ENCODE peak calls at places on chromosomes 2 and 18, in ten cellular contexts. V is Peyer's patch; J is GM13976; X is astrocyte of the spinal cord; M is CD8-positive, alpha-beta T cell; F is CD4-positive, alpha-beta T cell; R is NB4; W is mesothelial cell of epicardium; K is foreskin fibroblast; Z is RWPE1. Y is an unnamed sample.

GRCh38 chr2:25971596-25971995 is 10.7 kb downstream of the KIF3C start:
- DNase-seq in F (no peak), W (no peak), M (no peak), X (no peak), R (no peak), K (no peak), V (no peak), J (no peak), Z (no peak), Y (no peak)

GRCh38 chr2:37623971-37624897 is 47.2 kb downstream of the CDC42EP3 start:
- DNase-seq in F (no peak), X (peak; percentile 62), R (peak; percentile 42), K (peak; percentile 54), W (no peak), J (peak; percentile 52), V (no peak), M (no peak), Z (peak; percentile 76), Y (no peak)

GRCh38 chr2:159879061-159879604 is 81.1 kb upstream of the CD302 start:
- DNase-seq in R (no peak), K (peak; percentile 70), V (no peak), Z (no peak), W (no peak), J (peak; percentile 47), X (peak; percentile 65), F (no peak), M (no peak), Y (no peak)

GRCh38 chr18:70154591-70155194 is 50.8 kb downstream of the RTTN start:
- DNase-seq in J (no peak), X (peak; percentile 80), Z (no peak), K (peak; percentile 86), R (no peak), V (no peak), M (no peak), F (no peak), W (no peak), Y (no peak)

GRCh38 chr18:42446195-42446594 is 491.2 kb downstream of the PIK3C3 start:
- DNase-seq in Z (no peak), F (no peak), J (no peak), K (peak; percentile 0), V (no peak), M (no peak), X (peak; percentile 92), W (no peak), R (no peak), Y (no peak)

GRCh38 chr2:63347361-63347760 is 240.9 kb downstream of the WDPCP start:
- DNase-seq in J (no peak), V (no peak), Z (no peak), R (no peak), W (no peak), X (no peak), K (no peak), F (no peak), M (no peak), Y (no peak)

GRCh38 chr2:38106420-38107182 is 30.6 kb upstream of the CYP1B1 start:
- DNase-seq in R (peak; percentile 75), F (no peak), J (no peak), W (no peak), V (no peak), K (peak; percentile 81), X (peak; percentile 79), Z (no peak), M (no peak), Y (peak; percentile 19)

GRCh38 chr2:237597680-237598145 is 7.2 kb upstream of the RAB17 start:
- DNase-seq in M (no peak), V (no peak), Z (no peak), K (no peak), W (no peak), J (no peak), X (no peak), F (no peak), R (no peak), Y (no peak)

GRCh38 chr2:97965146-97965545 is 30.6 kb downstream of the TMEM131 start:
- DNase-seq in M (no peak), Z (no peak), V (peak; percentile 59), J (no peak), R (no peak), F (no peak), W (no peak), X (no peak), K (no peak), Y (no peak)

GRCh38 chr2:128315829-128316776 is 2.6 kb downstream of the HS6ST1 start:
- DNase-seq in W (peak; percentile 40), K (peak; percentile 55), Z (no peak), V (peak; percentile 47), J (peak; percentile 15), M (no peak), X (no peak), R (peak; percentile 36), F (peak; percentile 0), Y (no peak)

GRCh38 chr2:74149249-74149530 is 1.5 kb upstream of the BOLA3 start:
- DNase-seq in X (no peak), K (peak; percentile 18), F (no peak), J (no peak), V (no peak), Z (no peak), W (no peak), M (no peak), R (no peak), Y (no peak)

GRCh38 chr18:8844721-8845148 is 139.4 kb downstream of the MTCL1 start:
- DNase-seq in X (peak; percentile 33), W (no peak), J (no peak), F (no peak), Z (peak; percentile 19), V (no peak), K (no peak), R (no peak), M (peak; percentile 33), Y (peak; percentile 16)

GRCh38 chr2:120405769-120406119 is 59.8 kb downstream of the INHBB start:
- DNase-seq in V (no peak), X (no peak), W (no peak), M (no peak), J (no peak), F (no peak), Z (no peak), R (no peak), K (no peak), Y (no peak)

GRCh38 chr18:59767732-59768131 is 70.5 kb upstream of the CCBE1 start:
- DNase-seq in W (no peak), Z (no peak), V (no peak), M (no peak), X (peak; percentile 16), F (no peak), R (no peak), K (peak; percentile 76), J (no peak), Y (no peak)

GRCh38 chr18:26813043-26813442 is 52.5 kb downstream of the AQP4 start:
- DNase-seq in J (peak; percentile 22), F (no peak), R (peak; percentile 51), W (no peak), Z (peak; percentile 13), K (no peak), X (no peak), M (no peak), V (peak; percentile 74), Y (peak; percentile 36)
- TF ChIP-seq CTCF in J (peak; percentile 55), F (no peak), R (peak; percentile 25), W (no peak), Z (no peak), K (peak; percentile 9), X (peak; percentile 17), M (no peak), V (peak; percentile 53), Y (peak; percentile 50)

GRCh38 chr18:74082476-74083070 is 65.1 kb downstream of the FBXO15 start:
- DNase-seq in R (peak; percentile 74), W (peak; percentile 51), M (peak; percentile 78), F (peak; percentile 75), V (peak; percentile 77), Z (peak; percentile 20), K (peak; percentile 76), X (peak; percentile 57), J (peak; percentile 64), Y (peak; percentile 52)
- TF ChIP-seq CTCF in R (peak; percentile 57), W (no peak), M (no peak), F (peak; percentile 60), V (peak; percentile 56), Z (no peak), K (peak; percentile 56), X (peak; percentile 63), J (peak; percentile 18), Y (peak; percentile 32)

DNA sequence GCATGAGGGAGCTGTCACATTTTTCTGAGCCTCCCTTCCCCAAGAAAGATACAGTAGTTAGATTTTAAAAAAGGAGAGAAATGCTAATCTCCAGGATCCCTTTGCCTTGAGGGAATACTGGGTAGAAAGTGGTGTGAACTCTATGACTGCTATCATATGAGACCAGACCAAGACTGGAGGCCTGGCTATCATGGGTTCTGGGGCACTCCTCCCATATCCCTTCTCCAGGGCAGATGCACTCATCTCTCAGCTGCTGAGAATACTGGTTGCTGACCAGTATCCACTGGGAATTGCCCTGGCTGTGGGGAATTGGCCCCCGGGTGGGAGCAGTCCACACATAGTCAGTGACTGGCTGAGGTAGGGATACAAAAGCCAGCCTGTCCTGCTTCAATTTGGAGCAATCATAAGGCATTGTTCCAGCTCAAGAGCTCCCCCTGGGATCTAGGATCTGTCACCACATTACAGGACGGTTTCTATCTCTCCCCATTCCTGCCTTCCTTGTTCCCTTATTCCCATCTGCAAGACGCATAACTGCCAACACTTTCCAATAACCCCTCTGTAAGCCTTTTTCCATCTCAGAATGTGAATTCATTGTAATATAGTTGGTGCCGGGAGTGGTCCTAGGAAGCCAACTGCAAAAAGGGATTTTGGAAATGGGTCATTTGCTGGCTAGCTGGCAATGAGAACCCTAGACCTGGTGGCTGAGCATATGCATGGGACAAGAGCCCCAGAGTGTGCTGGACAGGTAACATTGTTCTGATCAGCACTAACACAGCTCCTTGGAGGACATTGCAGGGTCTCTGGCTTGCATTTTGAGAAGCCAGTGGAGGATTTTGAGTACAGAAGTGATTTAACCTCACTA is 35.4 kb upstream of the REEP1 start:
- DNase-seq in F (no peak), M (no peak), X (peak; percentile 25), J (no peak), Z (peak; percentile 48), R (peak; percentile 49), W (no peak), K (peak; percentile 65), V (peak; percentile 70), Y (peak; percentile 44)
- TF ChIP-seq CTCF in F (peak; percentile 25), M (no peak), X (peak; percentile 67), J (peak; percentile 21), Z (peak; percentile 42), R (peak; percentile 55), W (peak; percentile 46), K (peak; percentile 71), V (peak; percentile 68), Y (peak; percentile 68)

DNA sequence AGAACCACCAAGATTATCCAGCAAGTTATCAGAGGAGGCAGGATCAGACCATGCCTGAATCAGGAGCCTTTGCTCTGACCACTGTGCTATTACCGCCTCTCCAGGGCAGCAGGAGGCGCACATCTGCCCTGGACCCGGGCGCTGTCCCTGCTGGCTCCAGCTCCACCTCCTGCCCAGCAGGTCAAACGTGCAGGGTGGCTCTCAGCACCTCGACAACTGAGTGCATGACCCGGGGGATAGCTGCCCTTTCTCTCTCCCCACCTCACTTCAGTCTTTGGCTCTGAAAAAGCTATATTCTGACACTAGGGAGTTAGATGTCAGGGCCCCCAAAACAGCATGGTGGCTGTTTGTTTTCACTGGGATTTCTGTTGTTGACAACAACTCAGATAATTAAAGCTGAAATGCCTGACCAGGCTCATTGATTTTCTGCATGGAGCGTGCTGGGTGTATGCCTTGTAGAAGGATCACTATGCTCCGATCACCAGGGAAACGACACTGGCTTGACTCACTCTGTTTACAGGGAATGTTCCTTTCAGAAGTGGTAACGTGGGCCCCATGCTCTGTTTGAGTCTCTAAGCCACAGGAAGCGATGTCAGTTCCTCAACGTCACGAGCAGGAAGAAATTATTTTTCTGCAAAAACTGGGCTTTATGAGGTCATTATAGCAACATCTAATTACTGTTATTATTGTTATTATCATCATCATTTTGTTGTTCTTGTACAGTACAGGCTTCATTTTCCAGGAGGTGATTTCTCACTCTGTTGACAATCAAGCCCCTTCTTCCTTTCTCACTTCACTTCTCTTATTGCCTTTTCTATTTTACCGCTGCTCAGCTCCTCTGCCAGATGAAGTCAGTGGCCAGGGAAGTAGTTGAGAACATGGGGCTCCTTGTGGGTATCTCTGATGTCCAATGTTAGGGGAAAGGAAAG is 125.6 kb downstream of the PLB1 start:
- DNase-seq in W (no peak), K (peak; percentile 97), Z (peak; percentile 81), X (peak; percentile 98), R (peak; percentile 78), M (peak; percentile 90), F (peak; percentile 69), V (peak; percentile 92), J (peak; percentile 46), Y (peak; percentile 25)
- TF ChIP-seq CTCF in W (no peak), K (peak; percentile 35), Z (no peak), X (peak; percentile 55), R (peak; percentile 28), M (no peak), F (no peak), V (peak; percentile 52), J (peak; percentile 6), Y (no peak)

Y was measured in nephron progenitor cell.